ENCODE peak calls at places on chromosomes 6 and 20, in four cellular contexts. J is left ventricle myocardium inferior, F is adrenal gland, N is right atrium auricular region. Q is an unnamed sample.

GRCh38 chr6:72250664-72251063 is 364.3 kb downstream of the RIMS1 start:
- DNase-seq in J (no peak), F (no peak), N (no peak), Q (no peak)

GRCh38 chr6:18425218-18425617 is 38.1 kb downstream of the RNF144B start:
- DNase-seq in J (no peak), F (no peak), N (no peak), Q (no peak)

GRCh38 chr6:4268171-4268570 is 132.8 kb upstream of the ECI2 start:
- DNase-seq in J (no peak), F (no peak), N (no peak), Q (no peak)

GRCh38 chr6:138682722-138683521 is 90.6 kb upstream of the CCDC28A start:
- DNase-seq in J (no peak), F (no peak), N (no peak), Q (no peak)

GRCh38 chr20:38278150-38278549 is 17.6 kb upstream of the KIAA1755 start:
- DNase-seq in J (no peak), F (no peak), N (no peak), Q (no peak)

GRCh38 chr20:41169791-41170351 is 32.5 kb downstream of the PLCG1 start:
- DNase-seq in J (no peak), F (peak), N (no peak), Q (no peak)

GRCh38 chr6:47323887-47324286 is 14.2 kb upstream of the TNFRSF21 start:
- DNase-seq in J (no peak), F (no peak), N (no peak), Q (no peak)

GRCh38 chr6:55175078-55175777 is 913 bp downstream of the HCRTR2 start:
- DNase-seq in J (no peak), F (no peak), N (no peak), Q (no peak)

GRCh38 chr6:36825996-36826395 is 13.2 kb downstream of the CPNE5 start:
- DNase-seq in J (no peak), F (no peak), N (no peak), Q (no peak)

GRCh38 chr6:3349388-3350251 is 90.9 kb downstream of the PSMG4 start:
- DNase-seq in J (no peak), F (no peak), N (no peak), Q (no peak)

GRCh38 chr6:5036309-5036708 is 32.5 kb upstream of the RPP40 start:
- DNase-seq in J (no peak), F (no peak), N (no peak), Q (no peak)

GRCh38 chr6:26234421-26235239 is 130.4 kb upstream of the BTN3A2 start:
- DNase-seq in J (no peak), F (peak), N (no peak), Q (no peak)

GRCh38 chr6:43771858-43772570 is 2.0 kb downstream of the VEGFA start:
- DNase-seq in J (peak), F (peak), N (peak), Q (peak)

GRCh38 chr6:25125736-25126135 is 153.4 kb upstream of the CARMIL1 start:
- DNase-seq in J (no peak), F (no peak), N (no peak), Q (no peak)

GRCh38 chr6:133236898-133237297 is 4.3 kb upstream of the EYA4 start:
- DNase-seq in J (no peak), F (no peak), N (no peak), Q (no peak)

GRCh38 chr6:100549406-100550167 is 84.9 kb upstream of the SIM1 start:
- DNase-seq in J (no peak), F (no peak), N (no peak), Q (no peak)

GRCh38 chr20:9985773-9986172 is 49.0 kb upstream of the ANKEF1 start:
- DNase-seq in J (no peak), F (no peak), N (no peak), Q (no peak)

GRCh38 chr6:70369332-70369950 is 43.9 kb upstream of the FAM135A start:
- DNase-seq in J (peak), F (peak), N (peak), Q (no peak)

GRCh38 chr6:34239240-34239825 is 2.7 kb downstream of the HMGA1 start:
- DNase-seq in J (no peak), F (peak), N (no peak), Q (no peak)

GRCh38 chr6:22099241-22099640 is 197.6 kb downstream of the PRL start:
- DNase-seq in J (no peak), F (no peak), N (no peak), Q (no peak)

GRCh38 chr20:58670097-58670496 is 19.0 kb downstream of the STX16 start:
- DNase-seq in J (no peak), F (no peak), N (no peak), Q (no peak)

GRCh38 chr20:62303327-62304226 is 780 bp downstream of the ADRM1 start:
- DNase-seq in J (no peak), F (peak), N (no peak), Q (no peak)

GRCh38 chr6:105321207-105321606 is 81.7 kb downstream of the PREP start:
- DNase-seq in J (no peak), F (no peak), N (no peak), Q (no peak)

GRCh38 chr6:82867946-82868345 is 197.7 kb downstream of the UBE3D start:
- DNase-seq in J (no peak), F (no peak), N (no peak), Q (no peak)

GRCh38 chr6:71245265-71246049 is 43.2 kb upstream of the OGFRL1 start:
- DNase-seq in J (no peak), F (no peak), N (no peak), Q (no peak)

GRCh38 chr20:57346477-57346876 is 4.6 kb upstream of the RAE1 start:
- DNase-seq in J (peak), F (peak), N (peak), Q (no peak)
- TF ChIP-seq CTCF in J (peak), F (peak), N (peak), Q (peak)

GRCh38 chr6:81842254-81842653 is 89.8 kb upstream of the TENT5A start:
- DNase-seq in J (no peak), F (no peak), N (no peak), Q (no peak)

GRCh38 chr6:81847866-81848265 is 95.4 kb upstream of the TENT5A start:
- DNase-seq in J (no peak), F (no peak), N (no peak), Q (no peak)

GRCh38 chr6:81849248-81849647 is 96.8 kb upstream of the TENT5A start:
- DNase-seq in J (no peak), F (no peak), N (no peak), Q (no peak)

GRCh38 chr6:81843302-81843701 is 90.8 kb upstream of the TENT5A start:
- DNase-seq in J (no peak), F (no peak), N (no peak), Q (no peak)

DNA sequence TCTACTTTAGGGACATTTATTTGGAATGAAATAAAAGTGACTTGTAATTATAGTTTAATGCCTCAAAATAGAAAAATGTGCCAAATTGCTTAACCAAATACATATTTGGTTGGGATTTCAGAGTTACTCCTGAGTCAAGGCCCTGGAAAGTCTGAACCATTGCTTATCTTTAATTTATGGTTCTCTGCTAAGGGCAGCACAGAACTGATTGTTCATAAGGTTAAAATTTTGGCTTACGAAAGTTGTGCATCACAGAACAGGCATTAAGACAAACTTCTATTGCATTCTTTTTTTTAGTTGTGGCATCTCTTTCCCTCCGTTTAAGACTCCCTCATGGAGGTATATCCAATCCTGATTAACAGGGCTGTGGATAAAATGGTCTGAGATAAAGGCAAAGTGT is 92.2 kb upstream of the TENT5A start:
- DNase-seq in J (no peak), F (peak), N (no peak), Q (no peak)
- TF ChIP-seq CTCF in J (no peak), F (no peak), N (no peak), Q (no peak)

GRCh38 chr20:21515300-21516179 is 1.7 kb upstream of the NKX2-2 start:
- DNase-seq in J (no peak), F (no peak), N (no peak), Q (peak)
- TF ChIP-seq CTCF in J (no peak), F (no peak), N (no peak), Q (no peak)

GRCh38 chr6:108176281-108177089 is 10.7 kb downstream of the NR2E1 start:
- DNase-seq in J (no peak), F (no peak), N (no peak), Q (peak)

GRCh38 chr6:108175176-108175591 is 9.4 kb downstream of the NR2E1 start:
- DNase-seq in J (no peak), F (no peak), N (no peak), Q (peak)

GRCh38 chr6:108171918-108172516 is 6.2 kb downstream of the NR2E1 start:
- DNase-seq in J (no peak), F (no peak), N (no peak), Q (peak)

GRCh38 chr6:108174371-108175175 is 8.8 kb downstream of the NR2E1 start:
- DNase-seq in J (no peak), F (no peak), N (no peak), Q (peak)

DNA sequence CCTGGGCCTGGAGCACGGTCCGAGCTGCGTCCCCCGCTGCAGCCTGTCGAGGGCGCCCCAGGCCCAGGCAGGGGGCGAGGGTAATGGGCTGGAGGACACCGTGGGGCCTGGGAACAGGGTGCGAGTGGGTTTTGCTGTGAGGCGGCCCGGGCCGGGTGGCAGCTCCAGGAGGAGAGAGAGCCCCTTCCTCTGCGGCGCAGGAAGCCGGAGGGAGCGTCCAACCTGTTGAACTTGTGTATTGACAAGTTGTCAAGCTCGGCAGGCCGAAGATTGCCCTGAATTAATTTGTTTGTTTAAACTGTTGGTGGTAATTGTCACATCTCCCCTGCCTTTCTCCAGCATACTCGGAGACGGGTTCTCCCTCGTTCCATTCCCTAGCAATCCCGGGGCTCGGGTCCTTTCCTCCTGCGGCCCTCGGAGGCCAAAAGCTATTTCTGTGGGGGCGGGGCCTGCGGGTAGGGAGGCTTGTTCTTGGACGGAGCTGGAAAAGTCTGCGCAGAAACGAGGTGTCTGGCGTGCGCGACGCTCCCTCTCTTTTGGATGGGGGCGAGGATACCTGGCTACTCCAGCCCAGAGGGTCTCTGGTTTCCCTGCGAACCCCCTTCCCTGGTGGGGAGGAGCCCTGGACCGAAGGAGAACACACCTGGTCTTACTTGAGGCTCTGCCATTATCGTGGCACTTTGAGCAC is 9.9 kb downstream of the NR2E1 start:
- DNase-seq in J (no peak), F (peak), N (no peak), Q (peak)
- TF ChIP-seq CTCF in J (no peak), F (peak), N (no peak), Q (peak)